ENCODE peak calls at places on chromosomes 4 and X, in nine cellular contexts. T is breast epithelium, G is H1, F is sigmoid colon, X is esophagus muscularis mucosa, K is transverse colon, V is endothelial cell of umbilical vein, C is K562, I is SK-N-SH. R is an unnamed sample.

GRCh38 chrX:133726211-133726630 is 259.2 kb downstream of the GPC3 start:
- DNase-seq in T (no peak), G (no peak), F (no peak), X (no peak), K (no peak), V (peak; percentile 15), C (no peak), I (no peak), R (no peak)

GRCh38 chr4:134531013-134531412 is 329.4 kb upstream of the PABPC4L start:
- DNase-seq in T (no peak), G (no peak), F (no peak), X (no peak), K (no peak), V (peak; percentile 71), C (no peak), I (no peak), R (no peak)

GRCh38 chrX:102934624-102935023 is 2.4 kb upstream of the RAB40AL start:
- DNase-seq in T (no peak), G (peak; percentile 48), F (no peak), X (no peak), K (peak; percentile 18), V (peak; percentile 18), C (peak; percentile 18), I (peak; percentile 59), R (no peak)

GRCh38 chr4:102514298-102514964 is 13.3 kb downstream of the NFKB1 start:
- DNase-seq in T (no peak), G (no peak), F (no peak), X (no peak), K (no peak), V (no peak), C (no peak), I (no peak), R (no peak)

GRCh38 chr4:10535900-10536299 is 78.7 kb upstream of the ZNF518B start:
- DNase-seq in T (no peak), G (no peak), F (no peak), X (no peak), K (no peak), V (no peak), C (no peak), I (no peak), R (no peak)

GRCh38 chrX:31702208-31702607 is 630.4 kb upstream of the FTHL17 start:
- DNase-seq in T (no peak), G (no peak), F (no peak), X (no peak), K (no peak), V (no peak), C (no peak), I (no peak), R (no peak)

GRCh38 chr4:112411781-112412281 is 104.1 kb downstream of the NEUROG2 start:
- DNase-seq in T (no peak), G (peak; percentile 65), F (no peak), X (no peak), K (no peak), V (no peak), C (no peak), I (no peak), R (peak; percentile 52)

GRCh38 chr4:10079951-10080873 is 36.4 kb downstream of the WDR1 start:
- DNase-seq in T (peak; percentile 49), G (no peak), F (peak; percentile 62), X (no peak), K (no peak), V (no peak), C (no peak), I (peak; percentile 90), R (peak; percentile 16)

GRCh38 chr4:117010695-117011094 is 74.7 kb downstream of the TRAM1L1 start:
- DNase-seq in T (no peak), G (no peak), F (no peak), X (no peak), K (no peak), V (peak; percentile 5), C (no peak), I (no peak), R (no peak)

GRCh38 chr4:80240976-80241375 is 25.5 kb upstream of the FGF5 start:
- DNase-seq in T (no peak), G (no peak), F (no peak), X (no peak), K (no peak), V (no peak), C (no peak), I (no peak), R (no peak)

GRCh38 chr4:22179124-22179874 is 230.7 kb upstream of the KCNIP4 start:
- DNase-seq in T (no peak), G (no peak), F (no peak), X (no peak), K (no peak), V (peak; percentile 6), C (no peak), I (no peak), R (no peak)

GRCh38 chr4:8117278-8117682 is 41.3 kb downstream of the ABLIM2 start:
- DNase-seq in T (no peak), G (peak; percentile 81), F (no peak), X (no peak), K (peak; percentile 68), V (peak; percentile 45), C (peak; percentile 89), I (peak; percentile 73), R (no peak)

GRCh38 chr4:23889814-23890269 is at the start of gene PPARGC1A:
- DNase-seq in T (no peak), G (no peak), F (peak; percentile 88), X (peak; percentile 88), K (peak; percentile 81), V (no peak), C (no peak), I (peak; percentile 11), R (peak; percentile 86)

GRCh38 chr4:165765053-165765452 is 108.0 kb upstream of the TLL1 start:
- DNase-seq in T (no peak), G (no peak), F (no peak), X (no peak), K (no peak), V (peak; percentile 30), C (no peak), I (no peak), R (no peak)

GRCh38 chrX:22922961-22923360 is 76.8 kb upstream of the DDX53 start:
- DNase-seq in T (no peak), G (no peak), F (no peak), X (no peak), K (no peak), V (no peak), C (no peak), I (no peak), R (no peak)

GRCh38 chr4:154551872-154552686 is 1.9 kb upstream of the PLRG1 start:
- DNase-seq in T (peak; percentile 65), G (peak; percentile 54), F (peak; percentile 88), X (no peak), K (peak; percentile 78), V (peak; percentile 84), C (peak; percentile 62), I (peak; percentile 47), R (peak; percentile 84)

GRCh38 chrX:103536071-103536470 is 16.8 kb upstream of the RAB40A start:
- DNase-seq in T (no peak), G (no peak), F (no peak), X (no peak), K (no peak), V (no peak), C (no peak), I (no peak), R (no peak)

GRCh38 chr4:174538876-174539250 is 16.6 kb upstream of the HPGD start:
- DNase-seq in T (no peak), G (no peak), F (no peak), X (no peak), K (no peak), V (no peak), C (no peak), I (no peak), R (no peak)

GRCh38 chrX:43970528-43970927 is 2.7 kb downstream of the NDP start:
- DNase-seq in T (no peak), G (no peak), F (no peak), X (no peak), K (no peak), V (no peak), C (no peak), I (no peak), R (no peak)

GRCh38 chr4:1613099-1613495 is 71.0 kb downstream of the FAM53A start:
- DNase-seq in T (no peak), G (no peak), F (no peak), X (no peak), K (no peak), V (no peak), C (no peak), I (no peak), R (no peak)

GRCh38 chrX:2767631-2768455 is 16.0 kb downstream of the XG start:
- DNase-seq in T (no peak), G (no peak), F (peak; percentile 90), X (no peak), K (peak; percentile 22), V (no peak), C (no peak), I (no peak), R (no peak)

GRCh38 chrX:55135171-55135570 is 46.4 kb downstream of the PAGE2 start:
- DNase-seq in T (no peak), G (peak; percentile 39), F (no peak), X (no peak), K (peak; percentile 43), V (peak; percentile 59), C (peak; percentile 26), I (peak; percentile 41), R (no peak)

GRCh38 chrX:130084651-130085237 is 25.6 kb downstream of the ELF4 start:
- DNase-seq in T (no peak), G (no peak), F (no peak), X (no peak), K (no peak), V (no peak), C (peak; percentile 27), I (no peak), R (no peak)
- TF ChIP-seq POLR2AphosphoS5 in T (no peak), G (no peak), F (no peak), X (no peak), K (no peak), V (no peak), C (no peak), I (no peak), R (no peak)

GRCh38 chrX:80430826-80431501 is 10.7 kb downstream of the TENT5D start:
- DNase-seq in T (no peak), G (peak; percentile 46), F (no peak), X (no peak), K (no peak), V (no peak), C (peak; percentile 14), I (peak; percentile 1), R (no peak)
- H3K9me3 ChIP-seq in T (peaks cover 13% of the 10 kb centered on the region), G (peaks cover 11% of the 10 kb centered on the region), F (no peaks in the 10 kb centered on the region), X (no peaks in the 10 kb centered on the region), K (no peaks in the 10 kb centered on the region), V (no peaks in the 10 kb centered on the region), C (peaks cover 3% of the 10 kb centered on the region), I (no peaks in the 10 kb centered on the region), R (peaks cover 13% of the 10 kb centered on the region)

GRCh38 chr4:6324999-6325790 is 55.5 kb downstream of the WFS1 start:
- DNase-seq in T (peak; percentile 78), G (no peak), F (no peak), X (no peak), K (peak; percentile 62), V (peak; percentile 45), C (no peak), I (no peak), R (peak; percentile 84)
- TF ChIP-seq POLR2AphosphoS5 in T (no peak), G (no peak), F (no peak), X (no peak), K (no peak), V (no peak), C (no peak), I (no peak), R (no peak)

DNA sequence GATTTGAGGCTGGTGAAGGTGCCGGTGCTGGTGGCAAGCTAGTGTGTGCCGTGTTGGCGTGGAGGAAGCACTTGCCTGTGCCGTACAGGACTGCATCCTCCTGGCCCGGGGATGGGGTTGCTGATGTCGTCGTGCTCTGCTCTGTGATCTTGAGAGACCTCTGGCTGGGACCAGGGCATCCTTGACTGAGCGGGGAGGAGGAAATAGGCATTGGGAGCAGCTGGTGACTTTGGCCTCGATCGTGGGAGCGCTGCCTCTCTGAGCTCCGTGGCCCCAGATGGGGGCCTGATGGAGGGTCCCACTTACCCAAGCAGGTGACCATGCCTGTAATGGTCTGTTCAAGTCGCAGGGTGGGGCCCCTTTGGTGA is 31.5 kb upstream of the CLCN4 start:
- DNase-seq in T (no peak), G (no peak), F (no peak), X (no peak), K (no peak), V (no peak), C (no peak), I (no peak), R (no peak)
- H3K9me3 ChIP-seq in T (no peaks in the 10 kb centered on the region), G (peaks cover 16% of the 10 kb centered on the region), F (no peaks in the 10 kb centered on the region), X (no peaks in the 10 kb centered on the region), K (no peaks in the 10 kb centered on the region), V (no peaks in the 10 kb centered on the region), C (peaks cover 6% of the 10 kb centered on the region), I (peaks cover 2% of the 10 kb centered on the region), R (no peaks in the 10 kb centered on the region)